ENCODE peak calls at places on chromosomes 4 and X, in ten cellular contexts. One of them, this sample, is unnamed.

GRCh38 chrX:11215191-11215921 is 77.9 kb upstream of the AMELX start:
- DNase-seq in endothelial cell of umbilical vein: no peak
- DNase-seq in HL-60: no peak
- DNase-seq in brain microvascular endothelial cell: no peak
- DNase-seq in coronary artery: no peak
- DNase-seq in psoas muscle: no peak
- DNase-seq in neural progenitor cell: peak
- DNase-seq in WTC11: peak
- DNase-seq in CD8-positive, alpha-beta T cell: no peak
- DNase-seq in right lobe of liver: no peak
- DNase-seq in this sample: no peak

GRCh38 chrX:37454537-37455285 is 105.5 kb downstream of the PRRG1 start:
- DNase-seq in neural progenitor cell: no peak
- DNase-seq in HL-60: no peak
- DNase-seq in CD8-positive, alpha-beta T cell: no peak
- DNase-seq in endothelial cell of umbilical vein: peak
- DNase-seq in right lobe of liver: no peak
- DNase-seq in brain microvascular endothelial cell: peak
- DNase-seq in WTC11: no peak
- DNase-seq in psoas muscle: no peak
- DNase-seq in coronary artery: no peak
- DNase-seq in this sample: no peak

GRCh38 chr4:80154547-80154933 is 42.8 kb upstream of the PRDM8 start:
- DNase-seq in CD8-positive, alpha-beta T cell: no peak
- DNase-seq in coronary artery: no peak
- DNase-seq in WTC11: no peak
- DNase-seq in psoas muscle: no peak
- DNase-seq in endothelial cell of umbilical vein: no peak
- DNase-seq in brain microvascular endothelial cell: no peak
- DNase-seq in HL-60: no peak
- DNase-seq in right lobe of liver: no peak
- DNase-seq in neural progenitor cell: no peak
- DNase-seq in this sample: no peak

GRCh38 chr4:81093720-81094401 is 63.4 kb downstream of the BMP3 start:
- DNase-seq in right lobe of liver: no peak
- DNase-seq in endothelial cell of umbilical vein: no peak
- DNase-seq in CD8-positive, alpha-beta T cell: no peak
- DNase-seq in neural progenitor cell: no peak
- DNase-seq in coronary artery: no peak
- DNase-seq in psoas muscle: no peak
- DNase-seq in HL-60: no peak
- DNase-seq in brain microvascular endothelial cell: no peak
- DNase-seq in WTC11: no peak
- DNase-seq in this sample: no peak

GRCh38 chr4:64718091-64718490 is 308.8 kb upstream of the TECRL start:
- DNase-seq in coronary artery: no peak
- DNase-seq in endothelial cell of umbilical vein: no peak
- DNase-seq in brain microvascular endothelial cell: no peak
- DNase-seq in psoas muscle: no peak
- DNase-seq in HL-60: no peak
- DNase-seq in right lobe of liver: no peak
- DNase-seq in neural progenitor cell: peak
- DNase-seq in WTC11: no peak
- DNase-seq in CD8-positive, alpha-beta T cell: no peak
- DNase-seq in this sample: no peak

GRCh38 chr4:52925531-52925968 is 63.4 kb downstream of the RASL11B start:
- DNase-seq in neural progenitor cell: peak
- DNase-seq in psoas muscle: no peak
- DNase-seq in right lobe of liver: no peak
- DNase-seq in coronary artery: no peak
- DNase-seq in WTC11: no peak
- DNase-seq in HL-60: no peak
- DNase-seq in endothelial cell of umbilical vein: no peak
- DNase-seq in brain microvascular endothelial cell: no peak
- DNase-seq in CD8-positive, alpha-beta T cell: no peak
- DNase-seq in this sample: no peak

GRCh38 chr4:78534286-78534955 is 17.1 kb upstream of the ANXA3 start:
- DNase-seq in right lobe of liver: no peak
- DNase-seq in psoas muscle: no peak
- DNase-seq in coronary artery: no peak
- DNase-seq in brain microvascular endothelial cell: no peak
- DNase-seq in neural progenitor cell: peak
- DNase-seq in CD8-positive, alpha-beta T cell: no peak
- DNase-seq in WTC11: no peak
- DNase-seq in HL-60: no peak
- DNase-seq in endothelial cell of umbilical vein: no peak
- DNase-seq in this sample: no peak

GRCh38 chr4:112223956-112224355 is 7.6 kb upstream of the AP1AR start:
- DNase-seq in endothelial cell of umbilical vein: no peak
- DNase-seq in neural progenitor cell: no peak
- DNase-seq in brain microvascular endothelial cell: no peak
- DNase-seq in coronary artery: no peak
- DNase-seq in WTC11: no peak
- DNase-seq in right lobe of liver: no peak
- DNase-seq in CD8-positive, alpha-beta T cell: no peak
- DNase-seq in HL-60: no peak
- DNase-seq in psoas muscle: no peak
- DNase-seq in this sample: no peak

GRCh38 chrX:153733651-153734240 is 9.1 kb downstream of the ABCD1 start:
- DNase-seq in neural progenitor cell: no peak
- DNase-seq in coronary artery: no peak
- DNase-seq in brain microvascular endothelial cell: no peak
- DNase-seq in psoas muscle: no peak
- DNase-seq in CD8-positive, alpha-beta T cell: no peak
- DNase-seq in endothelial cell of umbilical vein: no peak
- DNase-seq in HL-60: no peak
- DNase-seq in WTC11: no peak
- DNase-seq in right lobe of liver: no peak
- DNase-seq in this sample: no peak

GRCh38 chr4:34181891-34182290 is 2062.4 kb downstream of the ARAP2 start:
- DNase-seq in HL-60: no peak
- DNase-seq in coronary artery: no peak
- DNase-seq in CD8-positive, alpha-beta T cell: no peak
- DNase-seq in endothelial cell of umbilical vein: no peak
- DNase-seq in WTC11: no peak
- DNase-seq in psoas muscle: no peak
- DNase-seq in neural progenitor cell: no peak
- DNase-seq in brain microvascular endothelial cell: no peak
- DNase-seq in right lobe of liver: no peak
- DNase-seq in this sample: no peak

GRCh38 chrX:151999813-152000212 is 25.3 kb upstream of the GABRE start:
- DNase-seq in HL-60: no peak
- DNase-seq in brain microvascular endothelial cell: no peak
- DNase-seq in coronary artery: no peak
- DNase-seq in psoas muscle: no peak
- DNase-seq in endothelial cell of umbilical vein: no peak
- DNase-seq in WTC11: no peak
- DNase-seq in CD8-positive, alpha-beta T cell: no peak
- DNase-seq in neural progenitor cell: no peak
- DNase-seq in right lobe of liver: no peak
- DNase-seq in this sample: no peak

GRCh38 chr4:183905081-183905592 is at the start of gene STOX2:
- DNase-seq in CD8-positive, alpha-beta T cell: no peak
- DNase-seq in HL-60: peak
- DNase-seq in psoas muscle: peak
- DNase-seq in coronary artery: peak
- DNase-seq in WTC11: peak
- DNase-seq in right lobe of liver: peak
- DNase-seq in brain microvascular endothelial cell: peak
- DNase-seq in endothelial cell of umbilical vein: peak
- DNase-seq in neural progenitor cell: peak
- DNase-seq in this sample: peak

DNA sequence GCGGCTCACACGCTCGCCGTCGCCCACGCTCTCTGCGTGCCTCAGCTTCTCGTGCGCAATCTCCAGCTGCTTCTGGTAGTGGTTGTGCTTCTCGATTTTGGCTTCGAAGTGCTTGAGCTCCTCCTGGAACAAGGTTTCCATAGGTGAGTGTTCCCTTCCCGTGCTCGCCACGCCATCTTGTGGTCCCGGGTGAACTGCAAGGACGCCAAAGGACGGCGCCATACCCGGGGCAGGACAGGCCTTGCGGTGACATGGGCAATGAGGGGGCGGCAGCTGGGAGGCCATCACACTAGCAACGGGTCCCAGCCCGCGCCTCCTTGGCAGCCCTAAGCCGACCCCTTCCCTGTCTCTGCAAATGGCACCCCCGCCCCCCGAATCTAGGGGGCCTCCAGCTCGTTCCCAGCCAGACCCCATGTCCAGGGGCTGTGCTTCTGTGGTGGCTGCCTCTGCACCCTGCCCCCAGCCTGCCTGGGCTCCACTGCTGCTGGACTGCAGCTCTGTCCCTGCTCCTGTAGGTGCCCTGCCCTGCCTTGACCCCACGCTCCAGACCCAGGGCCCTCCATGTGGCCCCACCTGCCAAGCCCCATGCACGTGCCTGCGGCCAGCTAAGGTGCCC is 17.3 kb downstream of the LRPAP1 start:
- DNase-seq in coronary artery: no peak
- DNase-seq in CD8-positive, alpha-beta T cell: no peak
- DNase-seq in neural progenitor cell: peak
- DNase-seq in endothelial cell of umbilical vein: no peak
- DNase-seq in HL-60: no peak
- DNase-seq in right lobe of liver: no peak
- DNase-seq in WTC11: peak
- DNase-seq in brain microvascular endothelial cell: no peak
- DNase-seq in psoas muscle: peak
- DNase-seq in this sample: no peak
- TF ChIP-seq CTCF in coronary artery: no peak
- TF ChIP-seq CTCF in CD8-positive, alpha-beta T cell: no peak
- TF ChIP-seq CTCF in neural progenitor cell: peak
- TF ChIP-seq CTCF in endothelial cell of umbilical vein: peak
- TF ChIP-seq CTCF in HL-60: no peak
- TF ChIP-seq CTCF in right lobe of liver: no peak
- TF ChIP-seq CTCF in WTC11: peak
- TF ChIP-seq CTCF in brain microvascular endothelial cell: peak
- TF ChIP-seq CTCF in psoas muscle: no peak
- TF ChIP-seq CTCF in this sample: peak

GRCh38 chr4:148075438-148075837 is 343.6 kb downstream of the ARHGAP10 start:
- DNase-seq in CD8-positive, alpha-beta T cell: no peak
- DNase-seq in brain microvascular endothelial cell: no peak
- DNase-seq in coronary artery: peak
- DNase-seq in right lobe of liver: no peak
- DNase-seq in WTC11: no peak
- DNase-seq in psoas muscle: no peak
- DNase-seq in endothelial cell of umbilical vein: no peak
- DNase-seq in neural progenitor cell: no peak
- DNase-seq in HL-60: no peak
- DNase-seq in this sample: no peak
- TF ChIP-seq CTCF in CD8-positive, alpha-beta T cell: no peak
- TF ChIP-seq CTCF in brain microvascular endothelial cell: no peak
- TF ChIP-seq CTCF in coronary artery: no peak
- TF ChIP-seq CTCF in right lobe of liver: no peak
- TF ChIP-seq CTCF in WTC11: no peak
- TF ChIP-seq CTCF in psoas muscle: no peak
- TF ChIP-seq CTCF in endothelial cell of umbilical vein: no peak
- TF ChIP-seq CTCF in neural progenitor cell: no peak
- TF ChIP-seq CTCF in HL-60: no peak
- TF ChIP-seq CTCF in this sample: no peak

GRCh38 chrX:9862525-9862924 is 76.3 kb downstream of the SHROOM2 start:
- DNase-seq in right lobe of liver: no peak
- DNase-seq in CD8-positive, alpha-beta T cell: no peak
- DNase-seq in endothelial cell of umbilical vein: no peak
- DNase-seq in HL-60: no peak
- DNase-seq in coronary artery: no peak
- DNase-seq in brain microvascular endothelial cell: no peak
- DNase-seq in WTC11: peak
- DNase-seq in neural progenitor cell: no peak
- DNase-seq in psoas muscle: no peak
- DNase-seq in this sample: no peak
- TF ChIP-seq CTCF in right lobe of liver: no peak
- TF ChIP-seq CTCF in CD8-positive, alpha-beta T cell: no peak
- TF ChIP-seq CTCF in endothelial cell of umbilical vein: no peak
- TF ChIP-seq CTCF in HL-60: no peak
- TF ChIP-seq CTCF in coronary artery: no peak
- TF ChIP-seq CTCF in brain microvascular endothelial cell: no peak
- TF ChIP-seq CTCF in WTC11: no peak
- TF ChIP-seq CTCF in neural progenitor cell: no peak
- TF ChIP-seq CTCF in psoas muscle: no peak
- TF ChIP-seq CTCF in this sample: no peak

GRCh38 chr4:138239496-138239895 is 2.7 kb downstream of the SLC7A11 start:
- DNase-seq in right lobe of liver: no peak
- DNase-seq in brain microvascular endothelial cell: no peak
- DNase-seq in WTC11: no peak
- DNase-seq in neural progenitor cell: no peak
- DNase-seq in HL-60: no peak
- DNase-seq in psoas muscle: no peak
- DNase-seq in endothelial cell of umbilical vein: peak
- DNase-seq in CD8-positive, alpha-beta T cell: no peak
- DNase-seq in coronary artery: no peak
- DNase-seq in this sample: no peak

GRCh38 chr4:138241281-138242075 is 671 bp downstream of the SLC7A11 start:
- DNase-seq in HL-60: peak
- DNase-seq in CD8-positive, alpha-beta T cell: no peak
- DNase-seq in coronary artery: no peak
- DNase-seq in right lobe of liver: no peak
- DNase-seq in psoas muscle: no peak
- DNase-seq in neural progenitor cell: peak
- DNase-seq in brain microvascular endothelial cell: peak
- DNase-seq in WTC11: no peak
- DNase-seq in endothelial cell of umbilical vein: peak
- DNase-seq in this sample: no peak

GRCh38 chr4:138242830-138243149 is 641 bp upstream of the SLC7A11 start:
- DNase-seq in right lobe of liver: no peak
- DNase-seq in HL-60: no peak
- DNase-seq in brain microvascular endothelial cell: no peak
- DNase-seq in neural progenitor cell: no peak
- DNase-seq in psoas muscle: no peak
- DNase-seq in endothelial cell of umbilical vein: no peak
- DNase-seq in CD8-positive, alpha-beta T cell: no peak
- DNase-seq in WTC11: no peak
- DNase-seq in coronary artery: no peak
- DNase-seq in this sample: no peak

GRCh38 chr4:138243369-138243768 is 1.2 kb upstream of the SLC7A11 start:
- DNase-seq in CD8-positive, alpha-beta T cell: no peak
- DNase-seq in psoas muscle: no peak
- DNase-seq in brain microvascular endothelial cell: no peak
- DNase-seq in coronary artery: no peak
- DNase-seq in WTC11: no peak
- DNase-seq in right lobe of liver: no peak
- DNase-seq in neural progenitor cell: no peak
- DNase-seq in endothelial cell of umbilical vein: no peak
- DNase-seq in HL-60: no peak
- DNase-seq in this sample: no peak

DNA sequence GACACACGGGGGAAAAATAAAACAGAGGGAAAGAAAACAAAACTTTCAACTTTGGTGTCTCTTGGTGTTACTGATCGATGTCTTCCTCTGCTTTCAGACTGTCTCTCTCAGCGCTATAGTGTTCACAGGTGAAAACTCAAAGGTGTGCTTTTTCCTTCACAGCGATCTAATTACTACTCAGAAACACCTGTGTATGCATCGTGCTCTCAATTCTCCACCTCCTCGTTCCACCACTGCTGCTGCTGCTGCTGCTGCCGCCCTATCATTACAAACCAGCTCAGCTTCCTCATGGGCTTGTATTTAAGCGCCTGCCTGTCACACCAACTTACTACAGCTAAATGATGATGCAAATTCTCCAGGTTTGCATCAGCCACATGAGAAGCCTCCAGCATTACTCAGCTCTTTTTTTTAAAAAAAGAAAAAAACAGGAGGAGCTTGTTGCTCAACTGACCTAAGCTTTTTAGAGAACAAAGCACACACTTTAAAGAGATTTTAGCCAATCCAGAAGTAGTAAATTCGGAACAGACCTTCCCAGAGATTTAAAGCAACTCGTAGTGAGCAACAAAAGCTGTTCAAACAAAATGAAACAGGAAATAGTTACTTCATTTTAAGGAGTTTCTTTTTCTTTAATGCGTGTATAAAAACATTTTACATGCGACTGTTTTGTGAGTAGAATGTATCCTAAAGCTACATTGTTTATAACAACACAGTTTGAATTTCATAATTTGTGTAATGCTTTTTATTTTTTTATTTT is at the start of gene SLC7A11:
- DNase-seq in CD8-positive, alpha-beta T cell: no peak
- DNase-seq in coronary artery: no peak
- DNase-seq in brain microvascular endothelial cell: peak
- DNase-seq in right lobe of liver: peak
- DNase-seq in psoas muscle: no peak
- DNase-seq in neural progenitor cell: peak
- DNase-seq in HL-60: peak
- DNase-seq in WTC11: peak
- DNase-seq in endothelial cell of umbilical vein: peak
- DNase-seq in this sample: peak
- TF ChIP-seq CTCF in CD8-positive, alpha-beta T cell: no peak
- TF ChIP-seq CTCF in coronary artery: no peak
- TF ChIP-seq CTCF in brain microvascular endothelial cell: no peak
- TF ChIP-seq CTCF in right lobe of liver: no peak
- TF ChIP-seq CTCF in psoas muscle: no peak
- TF ChIP-seq CTCF in neural progenitor cell: no peak
- TF ChIP-seq CTCF in HL-60: no peak
- TF ChIP-seq CTCF in WTC11: no peak
- TF ChIP-seq CTCF in endothelial cell of umbilical vein: no peak
- TF ChIP-seq CTCF in this sample: no peak